ENCODE peak calls at places on chromosomes 1 and 21, in eight cellular contexts. Z is right cardiac atrium, G is psoas muscle, V is fibroblast of lung, Y is aorta, H is lung, J is adrenal gland, U is heart left ventricle. A is an unnamed sample.

GRCh38 chr1:235642021-235642942 is 7.3 kb downstream of the GNG4 start:
- DNase-seq in Z (no peak), G (no peak), V (peak; percentile 70), Y (no peak), H (no peak), J (no peak), U (no peak), A (peak; percentile 19)

GRCh38 chr1:174407705-174408104 is 40.1 kb upstream of the GPR52 start:
- DNase-seq in Z (no peak), G (no peak), V (peak; percentile 12), Y (no peak), H (no peak), J (no peak), U (no peak), A (no peak)

GRCh38 chr1:247385283-247385682 is 30.7 kb upstream of the NLRP3 start:
- DNase-seq in Z (no peak), G (no peak), V (peak; percentile 21), Y (no peak), H (no peak), J (no peak), U (no peak), A (no peak)

GRCh38 chr1:62810420-62811274 is 26.7 kb downstream of the ATG4C start:
- DNase-seq in Z (no peak), G (no peak), V (no peak), Y (no peak), H (no peak), J (no peak), U (no peak), A (no peak)

GRCh38 chr1:234500269-234500668 is 21.3 kb upstream of the TARBP1 start:
- DNase-seq in Z (no peak), G (no peak), V (no peak), Y (no peak), H (no peak), J (no peak), U (no peak), A (peak; percentile 14)

GRCh38 chr1:37479255-37480124 is 5.1 kb downstream of the ZC3H12A start:
- DNase-seq in Z (peak; percentile 86), G (peak; percentile 92), V (peak; percentile 88), Y (peak; percentile 91), H (peak; percentile 93), J (peak; percentile 95), U (peak; percentile 84), A (peak; percentile 99)

GRCh38 chr21:42378418-42378817 is 12.1 kb upstream of the TFF1 start:
- DNase-seq in Z (no peak), G (no peak), V (no peak), Y (no peak), H (no peak), J (no peak), U (no peak), A (no peak)

GRCh38 chr1:169466259-169467230 is 19.2 kb downstream of the SLC19A2 start:
- DNase-seq in Z (no peak), G (no peak), V (peak; percentile 36), Y (no peak), H (no peak), J (peak; percentile 40), U (no peak), A (peak; percentile 42)

GRCh38 chr1:232581932-232582331 is 48.0 kb downstream of the SIPA1L2 start:
- DNase-seq in Z (no peak), G (no peak), V (no peak), Y (no peak), H (no peak), J (no peak), U (no peak), A (no peak)

GRCh38 chr1:205648212-205648910 is 16.6 kb upstream of the ELK4 start:
- DNase-seq in Z (no peak), G (no peak), V (no peak), Y (no peak), H (no peak), J (no peak), U (no peak), A (no peak)

GRCh38 chr1:231674575-231674974 is 48.0 kb downstream of the DISC1 start:
- DNase-seq in Z (no peak), G (no peak), V (no peak), Y (no peak), H (no peak), J (no peak), U (no peak), A (no peak)

GRCh38 chr1:24903955-24904730 is 25.9 kb downstream of the RUNX3 start:
- DNase-seq in Z (no peak), G (no peak), V (no peak), Y (peak; percentile 39), H (no peak), J (no peak), U (no peak), A (no peak)

GRCh38 chr1:35269190-35269988 is 880 bp downstream of the ZMYM4 start:
- DNase-seq in Z (no peak), G (no peak), V (no peak), Y (no peak), H (no peak), J (peak; percentile 12), U (no peak), A (peak; percentile 21)

GRCh38 chr1:62688687-62689085 is 500 bp upstream of the DOCK7 start:
- DNase-seq in Z (no peak), G (no peak), V (no peak), Y (no peak), H (no peak), J (no peak), U (no peak), A (peak; percentile 34)

GRCh38 chr1:57857809-57858208 is 433.9 kb upstream of the DAB1 start:
- DNase-seq in Z (no peak), G (no peak), V (peak; percentile 60), Y (no peak), H (no peak), J (no peak), U (no peak), A (no peak)

GRCh38 chr1:157626099-157626498 is 28.2 kb upstream of the FCRL4 start:
- DNase-seq in Z (no peak), G (no peak), V (no peak), Y (no peak), H (no peak), J (no peak), U (no peak), A (peak; percentile 28)

GRCh38 chr1:53134042-53134485 is 8.4 kb downstream of the SLC1A7 start:
- DNase-seq in Z (no peak), G (no peak), V (no peak), Y (no peak), H (no peak), J (no peak), U (no peak), A (no peak)
- H3K27ac ChIP-seq in Z (no peak overlapping the region), G (no peak overlapping the region), V (peak overlapping the region; percentile 98), Y (no peak overlapping the region), H (no peak overlapping the region), J (no peak overlapping the region), U (no peak overlapping the region), A (no peak overlapping the region)

GRCh38 chr1:107390076-107390420 is 249.2 kb downstream of the NTNG1 start:
- DNase-seq in Z (no peak), G (no peak), V (no peak), Y (no peak), H (no peak), J (no peak), U (no peak), A (no peak)

GRCh38 chr1:107394301-107394700 is 253.5 kb downstream of the NTNG1 start:
- DNase-seq in Z (no peak), G (no peak), V (no peak), Y (no peak), H (no peak), J (no peak), U (no peak), A (no peak)

DNA sequence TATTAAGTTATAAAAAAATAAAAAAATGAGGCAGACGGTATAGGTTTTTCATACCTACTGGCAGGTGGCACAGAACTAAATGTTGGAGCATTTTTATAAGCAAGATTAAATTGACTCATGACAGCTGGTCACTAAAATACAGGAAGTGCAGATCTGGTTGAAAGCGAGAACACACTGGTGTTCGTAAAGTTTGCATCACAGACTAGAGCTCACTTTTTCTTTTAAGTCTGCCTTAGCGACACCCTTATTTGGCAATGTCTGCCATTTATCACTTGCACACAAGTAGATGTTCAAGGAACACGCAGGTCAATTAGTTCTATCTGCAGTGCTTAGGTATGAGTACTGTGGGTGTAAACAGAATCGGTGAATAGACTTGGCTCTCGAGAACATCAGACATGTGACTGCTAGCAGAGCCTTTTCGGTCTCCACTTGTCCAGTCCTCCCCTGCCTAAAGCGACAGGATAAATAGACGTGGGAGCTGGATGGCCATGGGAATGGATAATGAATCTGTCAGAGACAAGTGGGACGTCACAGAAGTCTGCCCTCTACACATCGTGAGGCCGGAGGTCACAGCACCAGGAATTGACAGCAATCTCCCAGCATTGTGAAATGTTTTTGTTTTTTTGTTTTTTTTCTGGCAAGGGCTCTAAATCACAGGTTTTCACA is 248.7 kb downstream of the NTNG1 start:
- DNase-seq in Z (no peak), G (no peak), V (no peak), Y (no peak), H (no peak), J (no peak), U (no peak), A (no peak)
- H3K4me3 ChIP-seq in Z (no peak overlapping the region), G (no peak overlapping the region), V (no peak overlapping the region), Y (no peak overlapping the region), H (no peak overlapping the region), J (no peak overlapping the region), U (no peak overlapping the region), A (no peak overlapping the region)

GRCh38 chr1:111732718-111733117 is 6.5 kb downstream of the INKA2 start:
- DNase-seq in Z (no peak), G (no peak), V (no peak), Y (no peak), H (no peak), J (no peak), U (no peak), A (no peak)

GRCh38 chr1:111733996-111734369 is 5.2 kb downstream of the INKA2 start:
- DNase-seq in Z (no peak), G (no peak), V (no peak), Y (no peak), H (no peak), J (no peak), U (no peak), A (no peak)

GRCh38 chr1:111734426-111734825 is 4.8 kb downstream of the INKA2 start:
- DNase-seq in Z (no peak), G (no peak), V (no peak), Y (no peak), H (no peak), J (no peak), U (no peak), A (no peak)

GRCh38 chr1:111731956-111732355 is 7.2 kb downstream of the INKA2 start:
- DNase-seq in Z (no peak), G (no peak), V (no peak), Y (no peak), H (peak; percentile 22), J (no peak), U (no peak), A (no peak)

GRCh38 chr1:111733183-111733995 is 5.8 kb downstream of the INKA2 start:
- DNase-seq in Z (peak; percentile 80), G (peak; percentile 66), V (peak; percentile 73), Y (peak; percentile 73), H (peak; percentile 66), J (peak; percentile 33), U (peak; percentile 86), A (peak; percentile 49)
- H3K27ac ChIP-seq in Z (peak overlapping the region; percentile 76), G (peak overlapping the region; percentile 56), V (peak overlapping the region; percentile 83), Y (no peak overlapping the region), H (peak overlapping the region; percentile 77), J (peak overlapping the region; percentile 7), U (peak overlapping the region; percentile 95), A (no peak overlapping the region)

DNA sequence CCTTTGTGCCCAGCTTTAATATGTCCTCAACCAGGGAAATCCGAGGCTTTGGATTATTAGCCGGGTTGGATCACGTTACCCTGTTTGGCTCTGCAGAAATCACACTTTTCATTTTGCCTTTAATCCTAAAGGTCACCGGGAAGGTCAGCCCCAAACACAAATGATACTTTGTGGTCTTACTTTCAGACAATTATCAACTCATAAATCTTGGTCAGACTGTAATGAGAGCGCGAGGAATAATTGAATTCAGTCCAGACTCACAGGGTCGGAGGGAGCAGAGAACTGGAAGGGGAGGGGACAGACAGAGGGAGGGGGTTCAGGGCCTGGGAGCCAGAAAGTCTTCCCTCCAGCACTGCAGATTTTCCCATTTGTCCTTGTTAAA is 91.7 kb upstream of the NFIA start:
- DNase-seq in Z (no peak), G (no peak), V (no peak), Y (no peak), H (no peak), J (no peak), U (no peak), A (no peak)
- H3K4me3 ChIP-seq in Z (no peak overlapping the region), G (no peak overlapping the region), V (no peak overlapping the region), Y (no peak overlapping the region), H (no peak overlapping the region), J (no peak overlapping the region), U (no peak overlapping the region), A (no peak overlapping the region)